ENCODE peak calls at places on chromosome 2, in five cellular contexts. One of them, this sample, is unnamed.

GRCh38 chr2:216107760-216108159 is 1.4 kb upstream of the XRCC5 start:
- DNase-seq in MV-4-11: no peak
- DNase-seq in stimulated activated CD4-positive, alpha-beta T cell treated with anti-CD3 and anti-CD28 coated beads, Interleukin-2, amount 100 ng/mL, for 48 hours: no peak
- DNase-seq in ovary: no peak
- DNase-seq in foreskin melanocyte: no peak
- DNase-seq in this sample: no peak

GRCh38 chr2:12330916-12331315 is 385.8 kb upstream of the TRIB2 start:
- DNase-seq in MV-4-11: no peak
- DNase-seq in stimulated activated CD4-positive, alpha-beta T cell treated with anti-CD3 and anti-CD28 coated beads, Interleukin-2, amount 100 ng/mL, for 48 hours: no peak
- DNase-seq in ovary: no peak
- DNase-seq in foreskin melanocyte: no peak
- DNase-seq in this sample: no peak

GRCh38 chr2:119696494-119697030 is 17.6 kb downstream of the TMEM177 start:
- DNase-seq in MV-4-11: peak
- DNase-seq in stimulated activated CD4-positive, alpha-beta T cell treated with anti-CD3 and anti-CD28 coated beads, Interleukin-2, amount 100 ng/mL, for 48 hours: no peak
- DNase-seq in ovary: no peak
- DNase-seq in foreskin melanocyte: no peak
- DNase-seq in this sample: no peak

GRCh38 chr2:119484834-119485233 is 39.4 kb downstream of the SCTR start:
- DNase-seq in MV-4-11: no peak
- DNase-seq in stimulated activated CD4-positive, alpha-beta T cell treated with anti-CD3 and anti-CD28 coated beads, Interleukin-2, amount 100 ng/mL, for 48 hours: no peak
- DNase-seq in ovary: no peak
- DNase-seq in foreskin melanocyte: no peak
- DNase-seq in this sample: no peak

GRCh38 chr2:43634604-43635306 is 2.3 kb upstream of the PLEKHH2 start:
- DNase-seq in MV-4-11: peak
- DNase-seq in stimulated activated CD4-positive, alpha-beta T cell treated with anti-CD3 and anti-CD28 coated beads, Interleukin-2, amount 100 ng/mL, for 48 hours: no peak
- DNase-seq in ovary: no peak
- DNase-seq in foreskin melanocyte: peak
- DNase-seq in this sample: peak

GRCh38 chr2:213089438-213089837 is 62.0 kb downstream of the IKZF2 start:
- DNase-seq in MV-4-11: no peak
- DNase-seq in stimulated activated CD4-positive, alpha-beta T cell treated with anti-CD3 and anti-CD28 coated beads, Interleukin-2, amount 100 ng/mL, for 48 hours: no peak
- DNase-seq in ovary: no peak
- DNase-seq in foreskin melanocyte: no peak
- DNase-seq in this sample: no peak

GRCh38 chr2:169397697-169398096 is 35.4 kb upstream of the LRP2 start:
- DNase-seq in MV-4-11: no peak
- DNase-seq in stimulated activated CD4-positive, alpha-beta T cell treated with anti-CD3 and anti-CD28 coated beads, Interleukin-2, amount 100 ng/mL, for 48 hours: no peak
- DNase-seq in ovary: no peak
- DNase-seq in foreskin melanocyte: peak
- DNase-seq in this sample: peak

GRCh38 chr2:225120175-225120574 is 77.9 kb upstream of the DOCK10 start:
- DNase-seq in MV-4-11: no peak
- DNase-seq in stimulated activated CD4-positive, alpha-beta T cell treated with anti-CD3 and anti-CD28 coated beads, Interleukin-2, amount 100 ng/mL, for 48 hours: no peak
- DNase-seq in ovary: no peak
- DNase-seq in foreskin melanocyte: no peak
- DNase-seq in this sample: peak

GRCh38 chr2:240174496-240174895 is 34.0 kb upstream of the OTOS start:
- DNase-seq in MV-4-11: no peak
- DNase-seq in stimulated activated CD4-positive, alpha-beta T cell treated with anti-CD3 and anti-CD28 coated beads, Interleukin-2, amount 100 ng/mL, for 48 hours: no peak
- DNase-seq in ovary: no peak
- DNase-seq in foreskin melanocyte: no peak
- DNase-seq in this sample: no peak

GRCh38 chr2:28586864-28587263 is 91.0 kb downstream of the PLB1 start:
- DNase-seq in MV-4-11: no peak
- DNase-seq in stimulated activated CD4-positive, alpha-beta T cell treated with anti-CD3 and anti-CD28 coated beads, Interleukin-2, amount 100 ng/mL, for 48 hours: no peak
- DNase-seq in ovary: no peak
- DNase-seq in foreskin melanocyte: no peak
- DNase-seq in this sample: no peak

GRCh38 chr2:3267549-3267867 is 110.1 kb downstream of the EIPR1 start:
- DNase-seq in MV-4-11: no peak
- DNase-seq in stimulated activated CD4-positive, alpha-beta T cell treated with anti-CD3 and anti-CD28 coated beads, Interleukin-2, amount 100 ng/mL, for 48 hours: no peak
- DNase-seq in ovary: no peak
- DNase-seq in foreskin melanocyte: no peak
- DNase-seq in this sample: no peak

GRCh38 chr2:1136071-1136470 is 185.4 kb downstream of the SNTG2 start:
- DNase-seq in MV-4-11: no peak
- DNase-seq in stimulated activated CD4-positive, alpha-beta T cell treated with anti-CD3 and anti-CD28 coated beads, Interleukin-2, amount 100 ng/mL, for 48 hours: no peak
- DNase-seq in ovary: no peak
- DNase-seq in foreskin melanocyte: no peak
- DNase-seq in this sample: no peak

GRCh38 chr2:236472711-236473495 is 96.7 kb upstream of the ACKR3 start:
- DNase-seq in MV-4-11: no peak
- DNase-seq in stimulated activated CD4-positive, alpha-beta T cell treated with anti-CD3 and anti-CD28 coated beads, Interleukin-2, amount 100 ng/mL, for 48 hours: no peak
- DNase-seq in ovary: no peak
- DNase-seq in foreskin melanocyte: no peak
- DNase-seq in this sample: no peak

GRCh38 chr2:98768765-98769476 is 38.0 kb upstream of the MGAT4A start:
- DNase-seq in MV-4-11: no peak
- DNase-seq in stimulated activated CD4-positive, alpha-beta T cell treated with anti-CD3 and anti-CD28 coated beads, Interleukin-2, amount 100 ng/mL, for 48 hours: no peak
- DNase-seq in ovary: no peak
- DNase-seq in foreskin melanocyte: peak
- DNase-seq in this sample: no peak

GRCh38 chr2:99975386-99975785 is 167.0 kb downstream of the AFF3 start:
- DNase-seq in MV-4-11: no peak
- DNase-seq in stimulated activated CD4-positive, alpha-beta T cell treated with anti-CD3 and anti-CD28 coated beads, Interleukin-2, amount 100 ng/mL, for 48 hours: no peak
- DNase-seq in ovary: no peak
- DNase-seq in foreskin melanocyte: no peak
- DNase-seq in this sample: no peak

GRCh38 chr2:138787053-138787666 is 7.0 kb upstream of the NXPH2 start:
- DNase-seq in MV-4-11: no peak
- DNase-seq in stimulated activated CD4-positive, alpha-beta T cell treated with anti-CD3 and anti-CD28 coated beads, Interleukin-2, amount 100 ng/mL, for 48 hours: no peak
- DNase-seq in ovary: no peak
- DNase-seq in foreskin melanocyte: peak
- DNase-seq in this sample: peak

GRCh38 chr2:218400167-218400929 is 680 bp downstream of the CTDSP1 start:
- DNase-seq in MV-4-11: no peak
- DNase-seq in stimulated activated CD4-positive, alpha-beta T cell treated with anti-CD3 and anti-CD28 coated beads, Interleukin-2, amount 100 ng/mL, for 48 hours: peak
- DNase-seq in ovary: peak
- DNase-seq in foreskin melanocyte: no peak
- DNase-seq in this sample: no peak

GRCh38 chr2:217165547-217165946 is 305.7 kb upstream of the TNP1 start:
- DNase-seq in MV-4-11: no peak
- DNase-seq in stimulated activated CD4-positive, alpha-beta T cell treated with anti-CD3 and anti-CD28 coated beads, Interleukin-2, amount 100 ng/mL, for 48 hours: no peak
- DNase-seq in ovary: no peak
- DNase-seq in foreskin melanocyte: no peak
- DNase-seq in this sample: no peak

This sample was measured in COLO829.